ENCODE peak calls at places on chromosomes 16 and 17, in ten cellular contexts. Y, K, H, I, W, O, R, M, Z and D are unnamed samples.
A peak's percentile ranks its signal among the peaks of the same experiment; 100 is the strongest.

GRCh38 chr17:81397314-81398169 is 2.3 kb downstream of the BAHCC1 start:
- DNase-seq in Y (no peak), K (no peak), H (peak; percentile 67), I (no peak), W (peak; percentile 54), O (peak; percentile 63), R (peak; percentile 83), M (no peak), Z (no peak), D (peak; percentile 55)

GRCh38 chr17:75260679-75261335 is 599 bp downstream of the GGA3 start:
- DNase-seq in Y (no peak), K (no peak), H (no peak), I (peak; percentile 40), W (no peak), O (no peak), R (peak; percentile 32), M (peak; percentile 22), Z (no peak), D (no peak)

GRCh38 chr16:1895949-1896675 is 22.1 kb downstream of the HS3ST6 start:
- DNase-seq in Y (no peak), K (no peak), H (no peak), I (no peak), W (no peak), O (no peak), R (no peak), M (no peak), Z (no peak), D (no peak)

GRCh38 chr17:70084476-70084875 is 9.5 kb downstream of the KCNJ16 start:
- DNase-seq in Y (no peak), K (no peak), H (no peak), I (no peak), W (no peak), O (no peak), R (no peak), M (no peak), Z (no peak), D (no peak)

GRCh38 chr17:69921046-69921445 is 154.0 kb upstream of the KCNJ16 start:
- DNase-seq in Y (no peak), K (no peak), H (no peak), I (no peak), W (no peak), O (no peak), R (no peak), M (no peak), Z (no peak), D (no peak)

GRCh38 chr16:23874613-23875294 is 39.0 kb downstream of the PRKCB start:
- DNase-seq in Y (no peak), K (peak; percentile 18), H (peak; percentile 11), I (no peak), W (no peak), O (no peak), R (no peak), M (no peak), Z (no peak), D (no peak)

GRCh38 chr16:89945654-89946053 is 2.9 kb upstream of the DEF8 start:
- DNase-seq in Y (no peak), K (no peak), H (no peak), I (no peak), W (no peak), O (no peak), R (peak; percentile 43), M (no peak), Z (no peak), D (no peak)

GRCh38 chr17:77501101-77501566 is 360.4 kb downstream of the SEC14L1 start:
- DNase-seq in Y (no peak), K (peak; percentile 29), H (peak; percentile 32), I (peak; percentile 42), W (no peak), O (no peak), R (peak; percentile 41), M (peak; percentile 50), Z (no peak), D (peak; percentile 20)

GRCh38 chr17:75843577-75844529 is at the start of gene UNC13D:
- DNase-seq in Y (peak; percentile 48), K (no peak), H (no peak), I (peak; percentile 58), W (no peak), O (no peak), R (no peak), M (peak; percentile 65), Z (no peak), D (no peak)

GRCh38 chr16:87412996-87413421 is 20.9 kb downstream of the MAP1LC3B start:
- DNase-seq in Y (no peak), K (no peak), H (no peak), I (no peak), W (no peak), O (no peak), R (no peak), M (no peak), Z (no peak), D (no peak)

GRCh38 chr17:15436399-15437369 is 30.7 kb downstream of the CDRT4 start:
- DNase-seq in Y (no peak), K (peak; percentile 24), H (peak; percentile 85), I (no peak), W (peak; percentile 63), O (peak; percentile 71), R (peak; percentile 59), M (peak; percentile 34), Z (no peak), D (peak; percentile 47)

GRCh38 chr17:15657868-15658775 is 26.0 kb downstream of the TRIM16 start:
- DNase-seq in Y (no peak), K (no peak), H (no peak), I (no peak), W (no peak), O (no peak), R (no peak), M (no peak), Z (no peak), D (no peak)

GRCh38 chr17:35972066-35972465 is 9.2 kb downstream of the CCL16 start:
- DNase-seq in Y (no peak), K (no peak), H (no peak), I (no peak), W (no peak), O (no peak), R (no peak), M (no peak), Z (no peak), D (no peak)

GRCh38 chr16:51864575-51864974 is 682.4 kb downstream of the TOX3 start:
- DNase-seq in Y (no peak), K (no peak), H (no peak), I (no peak), W (no peak), O (no peak), R (no peak), M (no peak), Z (no peak), D (no peak)

GRCh38 chr17:71941920-71942319 is 178.9 kb upstream of the SOX9 start:
- DNase-seq in Y (no peak), K (no peak), H (no peak), I (no peak), W (no peak), O (no peak), R (no peak), M (no peak), Z (no peak), D (no peak)

GRCh38 chr16:81366316-81366932 is 51.7 kb downstream of the GAN start:
- DNase-seq in Y (no peak), K (peak; percentile 51), H (peak; percentile 52), I (no peak), W (peak; percentile 78), O (no peak), R (no peak), M (peak; percentile 26), Z (no peak), D (no peak)

GRCh38 chr16:19716183-19716582 is 1.8 kb downstream of the KNOP1 start:
- DNase-seq in Y (no peak), K (no peak), H (no peak), I (no peak), W (no peak), O (no peak), R (no peak), M (no peak), Z (no peak), D (no peak)

GRCh38 chr17:4483012-4483840 is 15.5 kb upstream of the SPNS2 start:
- DNase-seq in Y (no peak), K (no peak), H (no peak), I (no peak), W (no peak), O (no peak), R (no peak), M (no peak), Z (no peak), D (no peak)

GRCh38 chr16:67883146-67883871 is 1.4 kb upstream of the NRN1L start:
- DNase-seq in Y (no peak), K (no peak), H (no peak), I (no peak), W (no peak), O (no peak), R (no peak), M (no peak), Z (no peak), D (no peak)

GRCh38 chr17:35051183-35051578 is 12.3 kb downstream of the RFFL start:
- DNase-seq in Y (peak; percentile 30), K (no peak), H (peak; percentile 7), I (peak; percentile 21), W (peak; percentile 31), O (no peak), R (no peak), M (peak; percentile 56), Z (no peak), D (no peak)

GRCh38 chr17:65559802-65560627 is 1.4 kb downstream of the AXIN2 start:
- DNase-seq in Y (peak; percentile 22), K (no peak), H (no peak), I (peak; percentile 23), W (no peak), O (peak; percentile 36), R (peak; percentile 58), M (no peak), Z (no peak), D (peak; percentile 22)

GRCh38 chr17:74744714-74745547 is 3.5 kb upstream of the NHERF1 start:
- DNase-seq in Y (peak; percentile 73), K (peak; percentile 85), H (peak; percentile 57), I (peak; percentile 82), W (peak; percentile 18), O (peak; percentile 82), R (peak; percentile 95), M (peak; percentile 69), Z (peak; percentile 72), D (peak; percentile 79)